ENCODE peak calls at places on chromosomes 11 and 22, in four cellular contexts. T is endothelial cell of umbilical vein, O is body of pancreas, Y is kidney. D is an unnamed sample.

GRCh38 chr11:27443746-27444465 is 28.7 kb downstream of the LGR4 start:
- DNase-seq in T (no peak), O (no peak), Y (no peak), D (no peak)

GRCh38 chr11:35047179-35047578 is 91.8 kb upstream of the CD44 start:
- DNase-seq in T (no peak), O (no peak), Y (no peak), D (peak; percentile 58)

GRCh38 chr22:25357056-25357455 is 137.6 kb downstream of the CRYBB2 start:
- DNase-seq in T (no peak), O (no peak), Y (peak; percentile 58), D (no peak)

GRCh38 chr11:134746609-134747008 is 334.6 kb upstream of the B3GAT1 start:
- DNase-seq in T (no peak), O (no peak), Y (no peak), D (no peak)

GRCh38 chr11:113584371-113584770 is 109.2 kb upstream of the DRD2 start:
- DNase-seq in T (no peak), O (no peak), Y (no peak), D (no peak)

GRCh38 chr11:65279713-65280459 is 18.1 kb downstream of the POLA2 start:
- DNase-seq in T (peak; percentile 89), O (peak; percentile 64), Y (no peak), D (peak; percentile 60)

GRCh38 chr11:112596324-112596723 is 335.7 kb upstream of the PLET1 start:
- DNase-seq in T (no peak), O (no peak), Y (no peak), D (no peak)

GRCh38 chr11:65445101-65445603 is 22.6 kb downstream of the NEAT1 start:
- DNase-seq in T (peak; percentile 56), O (no peak), Y (peak; percentile 70), D (peak; percentile 24)

GRCh38 chr11:75810637-75811383 is 4.2 kb upstream of the UVRAG start:
- DNase-seq in T (no peak), O (no peak), Y (no peak), D (no peak)

GRCh38 chr11:303359-303758 is 4.0 kb upstream of the IFITM5 start:
- DNase-seq in T (no peak), O (no peak), Y (no peak), D (no peak)

GRCh38 chr22:36253523-36254490 is 874 bp downstream of the APOL1 start:
- DNase-seq in T (no peak), O (peak; percentile 46), Y (peak; percentile 63), D (peak; percentile 30)

GRCh38 chr11:23097906-23098305 is 237.6 kb upstream of the CCDC179 start:
- DNase-seq in T (no peak), O (no peak), Y (no peak), D (no peak)

GRCh38 chr11:910589-911030 is at the start of gene CHID1:
- DNase-seq in T (peak; percentile 81), O (peak; percentile 88), Y (peak; percentile 96), D (peak; percentile 87)

GRCh38 chr22:50112151-50113118 is 22.6 kb downstream of the MOV10L1 start:
- DNase-seq in T (peak; percentile 90), O (no peak), Y (no peak), D (no peak)

GRCh38 chr11:6587360-6587953 is 16.0 kb downstream of the RRP8 start:
- DNase-seq in T (no peak), O (peak; percentile 90), Y (peak; percentile 40), D (no peak)

GRCh38 chr11:27108809-27109208 is 68.2 kb downstream of the BBOX1 start:
- DNase-seq in T (no peak), O (no peak), Y (no peak), D (no peak)

GRCh38 chr11:20087118-20087521 is 73.2 kb downstream of the DBX1 start:
- DNase-seq in T (no peak), O (no peak), Y (no peak), D (no peak)

GRCh38 chr11:72257551-72257950 is 13.6 kb upstream of the PHOX2A start:
- DNase-seq in T (no peak), O (no peak), Y (no peak), D (no peak)

GRCh38 chr22:31346733-31347250 is 646 bp upstream of the PATZ1 start:
- DNase-seq in T (peak; percentile 51), O (peak; percentile 70), Y (peak; percentile 91), D (peak; percentile 53)

GRCh38 chr11:78812513-78813293 is 238.0 kb upstream of the NARS2 start:
- DNase-seq in T (no peak), O (no peak), Y (no peak), D (peak; percentile 29)

GRCh38 chr11:19242184-19242932 is 1.6 kb upstream of the E2F8 start:
- DNase-seq in T (peak; percentile 12), O (no peak), Y (no peak), D (no peak)

GRCh38 chr11:62601364-62602140 is at the start of gene MTA2:
- DNase-seq in T (peak; percentile 99), O (peak; percentile 99), Y (peak; percentile 99), D (peak; percentile 98)

GRCh38 chr22:42644422-42645340 is 4.3 kb upstream of the ATP5MGL start:
- DNase-seq in T (peak; percentile 75), O (peak; percentile 41), Y (no peak), D (peak; percentile 40)

GRCh38 chr11:118715837-118716260 is 36.4 kb upstream of the TREH start:
- DNase-seq in T (peak; percentile 71), O (no peak), Y (no peak), D (peak; percentile 28)

GRCh38 chr11:848380-848931 is 5.8 kb downstream of the TSPAN4 start:
- DNase-seq in T (peak; percentile 32), O (peak; percentile 60), Y (no peak), D (peak; percentile 44)

GRCh38 chr11:107777094-107777493 is 65.2 kb upstream of the SLN start:
- DNase-seq in T (no peak), O (no peak), Y (no peak), D (no peak)

GRCh38 chr22:46499798-46500174 is 37.6 kb downstream of the CELSR1 start:
- DNase-seq in T (no peak), O (no peak), Y (peak; percentile 42), D (no peak)

GRCh38 chr22:17823226-17823625 is 49.0 kb upstream of the BID start:
- DNase-seq in T (no peak), O (no peak), Y (no peak), D (no peak)

GRCh38 chr11:57779275-57779674 is 17.7 kb downstream of the CTNND1 start:
- DNase-seq in T (peak; percentile 71), O (peak; percentile 73), Y (no peak), D (no peak)

GRCh38 chr11:57777969-57778317 is 16.3 kb downstream of the CTNND1 start:
- DNase-seq in T (peak; percentile 83), O (peak; percentile 65), Y (no peak), D (peak; percentile 97)

GRCh38 chr11:57776577-57776976 is 15.0 kb downstream of the CTNND1 start:
- DNase-seq in T (no peak), O (no peak), Y (no peak), D (no peak)

GRCh38 chr11:57776101-57776511 is 14.5 kb downstream of the CTNND1 start:
- DNase-seq in T (peak; percentile 89), O (no peak), Y (no peak), D (no peak)

DNA sequence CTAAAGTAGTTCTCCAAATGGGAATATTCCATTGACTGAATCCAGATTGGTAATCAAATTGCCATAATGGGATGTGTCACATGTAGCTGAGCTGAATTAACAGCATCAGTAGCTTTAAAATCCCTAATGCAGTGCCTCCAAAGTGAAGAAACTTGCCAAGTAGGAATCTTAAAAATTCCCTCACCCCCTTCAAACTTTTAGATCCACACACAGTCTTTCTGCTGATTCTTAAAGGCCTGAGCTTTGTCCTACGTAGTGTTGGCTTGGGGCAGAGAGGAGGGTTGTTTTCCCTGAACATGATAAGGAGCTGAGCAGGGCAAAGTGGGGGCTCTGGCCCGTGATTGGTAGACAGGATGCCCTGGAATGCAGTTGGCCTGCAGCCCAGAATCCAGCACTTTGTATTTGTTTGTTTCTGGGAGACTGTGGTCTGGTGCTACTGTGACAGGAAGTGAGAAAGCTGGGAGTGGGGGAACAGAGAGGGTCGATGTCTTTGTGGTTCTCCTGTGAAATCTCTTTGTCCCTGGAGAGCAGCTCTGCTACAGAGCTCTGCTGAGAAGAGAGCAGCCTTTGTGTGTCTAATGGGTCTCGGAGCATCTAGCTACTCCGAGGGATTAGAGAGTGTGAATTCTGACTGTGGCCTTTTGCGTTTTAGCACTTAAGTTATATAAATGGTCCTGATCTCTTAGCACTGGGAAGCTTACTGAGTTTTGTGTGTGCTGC is 16.9 kb downstream of the CTNND1 start:
- DNase-seq in T (peak; percentile 100), O (peak; percentile 94), Y (peak; percentile 97), D (peak; percentile 98)
- H3K4me1 ChIP-seq in T (peaks cover 81% of the 10 kb centered on the region), O (peaks cover 96% of the 10 kb centered on the region), Y (peaks cover 77% of the 10 kb centered on the region), D (peaks cover 51% of the 10 kb centered on the region)

GRCh38 chr11:31817621-31818493 is 6.7 kb upstream of the PAX6 start:
- DNase-seq in T (no peak), O (peak; percentile 60), Y (peak; percentile 69), D (no peak)

GRCh38 chr11:31815743-31816466 is 4.8 kb upstream of the PAX6 start:
- DNase-seq in T (no peak), O (no peak), Y (no peak), D (no peak)

GRCh38 chr11:31816467-31817053 is 5.4 kb upstream of the PAX6 start:
- DNase-seq in T (no peak), O (no peak), Y (no peak), D (peak; percentile 75)

GRCh38 chr11:31818874-31819331 is 7.8 kb upstream of the PAX6 start:
- DNase-seq in T (no peak), O (no peak), Y (peak; percentile 61), D (no peak)

GRCh38 chr11:31817054-31817620 is 6.0 kb upstream of the PAX6 start:
- DNase-seq in T (no peak), O (no peak), Y (no peak), D (no peak)
- H3K9me3 ChIP-seq in T (no peaks in the 10 kb centered on the region), O (no peaks in the 10 kb centered on the region), Y (no peaks in the 10 kb centered on the region), D (no peaks in the 10 kb centered on the region)

GRCh38 chr22:44297662-44298061 is 15.1 kb downstream of the SHISAL1 start:
- DNase-seq in T (no peak), O (no peak), Y (no peak), D (no peak)

GRCh38 chr22:44295406-44295805 is 17.3 kb downstream of the SHISAL1 start:
- DNase-seq in T (no peak), O (no peak), Y (no peak), D (no peak)

GRCh38 chr22:44301039-44301438 is 11.7 kb downstream of the SHISAL1 start:
- DNase-seq in T (no peak), O (no peak), Y (no peak), D (no peak)

GRCh38 chr22:44299124-44299523 is 13.6 kb downstream of the SHISAL1 start:
- DNase-seq in T (no peak), O (no peak), Y (no peak), D (no peak)

GRCh38 chr22:44298331-44299087 is 14.2 kb downstream of the SHISAL1 start:
- DNase-seq in T (no peak), O (no peak), Y (no peak), D (no peak)
- H3K27ac ChIP-seq in T (no peak overlapping the region), O (no peak overlapping the region), Y (no peak overlapping the region), D (no peak overlapping the region)

GRCh38 chr11:3953327-3953726 is 97.9 kb downstream of the STIM1 start:
- DNase-seq in T (no peak), O (no peak), Y (no peak), D (no peak)
- H3K4me1 ChIP-seq in T (no peaks in the 10 kb centered on the region), O (peaks cover 7% of the 10 kb centered on the region), Y (no peaks in the 10 kb centered on the region), D (no peaks in the 10 kb centered on the region)

DNA sequence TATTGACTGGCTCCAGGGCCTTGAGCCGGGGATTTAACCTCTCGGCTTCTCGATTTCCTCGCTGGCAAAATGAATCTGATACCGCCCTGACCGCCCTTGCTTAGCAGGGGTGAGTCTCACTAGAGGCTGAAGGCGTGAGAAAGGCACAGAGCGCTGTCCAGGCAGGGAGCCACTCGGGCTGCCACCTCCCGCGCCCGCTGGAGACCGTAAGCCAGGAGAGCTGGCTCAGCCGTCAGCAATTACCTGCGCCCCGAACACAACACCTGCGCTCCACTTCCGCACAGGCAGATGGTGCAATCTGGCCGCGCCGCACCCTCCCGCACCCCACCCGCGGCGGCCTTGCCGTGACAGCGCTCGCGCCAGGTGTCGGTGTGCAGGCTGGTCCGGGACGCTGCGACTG is 65.5 kb downstream of the BUD13 start:
- DNase-seq in T (no peak), O (peak; percentile 77), Y (no peak), D (peak; percentile 79)
- H3K9me3 ChIP-seq in T (no peaks in the 10 kb centered on the region), O (no peaks in the 10 kb centered on the region), Y (no peaks in the 10 kb centered on the region), D (no peaks in the 10 kb centered on the region)